ENCODE peak calls at places on chromosomes 2 and 18, in five cellular contexts. C is uterus; G is dermis microvascular lymphatic vessel endothelial cell; P is mesenteric fat pad; K is activated CD4-positive, CD25-positive, alpha-beta regulatory T cell treated with anti-CD3 and anti-CD28 coated beads, Interleukin-2, amount 50 U/mL, for 72 hours. Q is an unnamed sample.

GRCh38 chr2:213763358-213763757 is 479.1 kb downstream of the SPAG16 start:
- DNase-seq in G (no peak), P (no peak), K (no peak), C (no peak), Q (no peak)

GRCh38 chr2:21650566-21650965 is 526.8 kb downstream of the TDRD15 start:
- DNase-seq in G (no peak), C (no peak), K (no peak), P (no peak), Q (no peak)

GRCh38 chr2:43995733-43996533 is at the start of gene LRPPRC:
- DNase-seq in P (peak; percentile 93), K (peak; percentile 83), C (peak; percentile 90), G (peak; percentile 97), Q (peak; percentile 96)

GRCh38 chr2:120798569-120799215 is 63.0 kb downstream of the GLI2 start:
- DNase-seq in K (no peak), C (no peak), P (no peak), G (no peak), Q (no peak)

GRCh38 chr18:36610716-36611115 is 218.1 kb downstream of the TPGS2 start:
- DNase-seq in C (no peak), P (no peak), G (no peak), K (no peak), Q (no peak)

GRCh38 chr2:163778045-163778753 is 42.4 kb upstream of the FIGN start:
- DNase-seq in G (peak; percentile 60), C (no peak), K (no peak), P (no peak), Q (peak; percentile 75)

GRCh38 chr2:37219046-37219445 is 12.3 kb downstream of the CEBPZ start:
- DNase-seq in K (no peak), P (no peak), C (no peak), G (no peak), Q (no peak)

GRCh38 chr2:238320648-238321281 is 447 bp downstream of the TRAF3IP1 start:
- DNase-seq in P (peak; percentile 90), K (no peak), G (no peak), C (no peak), Q (peak; percentile 80)

GRCh38 chr2:129782618-129782960 is 196.9 kb upstream of the RAB6C start:
- DNase-seq in C (no peak), P (peak; percentile 71), K (no peak), G (no peak), Q (no peak)

Q was measured in aorta.